ENCODE peak calls at places on chromosome 19, in four cellular contexts. One of them, this sample, is unnamed.

GRCh38 chr19:48918801-48919247 is 14.7 kb upstream of the DHDH start:
- DNase-seq in AG10803: no peak
- DNase-seq in GM20000: no peak
- DNase-seq in glutamatergic neuron: peak; percentile 77
- DNase-seq in this sample: peak; percentile 44

GRCh38 chr19:54216869-54217268 is 5.9 kb downstream of the LILRB3 start:
- DNase-seq in glutamatergic neuron: no peak
- DNase-seq in AG10803: no peak
- DNase-seq in GM20000: no peak
- DNase-seq in this sample: no peak

GRCh38 chr19:13784731-13785452 is 10.4 kb upstream of the ZSWIM4 start:
- DNase-seq in GM20000: peak; percentile 59
- DNase-seq in glutamatergic neuron: peak; percentile 72
- DNase-seq in AG10803: peak; percentile 77
- DNase-seq in this sample: peak; percentile 63

GRCh38 chr19:56705939-56706338 is 34.4 kb upstream of the ZNF835 start:
- DNase-seq in GM20000: no peak
- DNase-seq in glutamatergic neuron: no peak
- DNase-seq in AG10803: no peak
- DNase-seq in this sample: no peak

GRCh38 chr19:33683881-33684549 is 62.3 kb downstream of the CHST8 start:
- DNase-seq in AG10803: peak; percentile 27
- DNase-seq in GM20000: no peak
- DNase-seq in glutamatergic neuron: peak; percentile 60
- DNase-seq in this sample: peak; percentile 47

GRCh38 chr19:51921949-51922348 is 5.3 kb upstream of the ZNF613 start:
- DNase-seq in AG10803: no peak
- DNase-seq in glutamatergic neuron: peak; percentile 32
- DNase-seq in GM20000: no peak
- DNase-seq in this sample: no peak

GRCh38 chr19:33292595-33293254 is 9.6 kb downstream of the CEBPA start:
- DNase-seq in GM20000: no peak
- DNase-seq in AG10803: peak; percentile 66
- DNase-seq in glutamatergic neuron: no peak
- DNase-seq in this sample: no peak

GRCh38 chr19:57231686-57232085 is 863 bp downstream of the AURKC start:
- DNase-seq in glutamatergic neuron: no peak
- DNase-seq in AG10803: no peak
- DNase-seq in GM20000: no peak
- DNase-seq in this sample: no peak

GRCh38 chr19:44111910-44112463 is 1.2 kb upstream of the ZNF225 start:
- DNase-seq in GM20000: no peak
- DNase-seq in AG10803: peak; percentile 79
- DNase-seq in glutamatergic neuron: peak; percentile 58
- DNase-seq in this sample: peak; percentile 4

GRCh38 chr19:44988896-44989563 is 12.2 kb upstream of the RELB start:
- DNase-seq in GM20000: peak; percentile 89
- DNase-seq in AG10803: peak; percentile 59
- DNase-seq in glutamatergic neuron: peak; percentile 80
- DNase-seq in this sample: peak; percentile 64

GRCh38 chr19:48588670-48589399 is 17.7 kb upstream of the SPACA4 start:
- DNase-seq in AG10803: peak; percentile 76
- DNase-seq in GM20000: peak; percentile 86
- DNase-seq in glutamatergic neuron: peak; percentile 96
- DNase-seq in this sample: peak; percentile 98

GRCh38 chr19:33954686-33955085 is 158.0 kb downstream of the KCTD15 start:
- DNase-seq in AG10803: no peak
- DNase-seq in glutamatergic neuron: no peak
- DNase-seq in GM20000: no peak
- DNase-seq in this sample: no peak

GRCh38 chr19:42286349-42287016 is 15.4 kb upstream of the PRR19 start:
- DNase-seq in AG10803: peak; percentile 15
- DNase-seq in glutamatergic neuron: no peak
- DNase-seq in GM20000: no peak
- DNase-seq in this sample: no peak

GRCh38 chr19:45798995-45799517 is 6.4 kb upstream of the DMWD start:
- DNase-seq in AG10803: peak; percentile 90
- DNase-seq in glutamatergic neuron: peak; percentile 76
- DNase-seq in GM20000: peak; percentile 78
- DNase-seq in this sample: peak; percentile 71

GRCh38 chr19:58001895-58002369 is 688 bp downstream of the ZNF606 start:
- DNase-seq in GM20000: peak; percentile 44
- DNase-seq in AG10803: peak; percentile 11
- DNase-seq in glutamatergic neuron: no peak
- DNase-seq in this sample: no peak

GRCh38 chr19:56015756-56016155 is 29.2 kb downstream of the NLRP5 start:
- DNase-seq in AG10803: no peak
- DNase-seq in glutamatergic neuron: no peak
- DNase-seq in GM20000: no peak
- DNase-seq in this sample: no peak

GRCh38 chr19:55549500-55550320 is 4.4 kb upstream of the SBK3 start:
- DNase-seq in AG10803: peak; percentile 93
- DNase-seq in glutamatergic neuron: peak; percentile 77
- DNase-seq in GM20000: no peak
- DNase-seq in this sample: peak; percentile 16

GRCh38 chr19:4446801-4447200 is 10.8 kb downstream of the UBXN6 start:
- DNase-seq in GM20000: no peak
- DNase-seq in glutamatergic neuron: no peak
- DNase-seq in AG10803: no peak
- DNase-seq in this sample: no peak

GRCh38 chr19:13294812-13295567 is 144.8 kb downstream of the IER2 start:
- DNase-seq in AG10803: no peak
- DNase-seq in GM20000: no peak
- DNase-seq in glutamatergic neuron: no peak
- DNase-seq in this sample: no peak

GRCh38 chr19:1979017-1979416 is 36.5 kb downstream of the BTBD2 start:
- DNase-seq in glutamatergic neuron: no peak
- DNase-seq in AG10803: no peak
- DNase-seq in GM20000: no peak
- DNase-seq in this sample: no peak

GRCh38 chr19:47699360-47699917 is 13.8 kb upstream of the EHD2 start:
- DNase-seq in GM20000: peak; percentile 92
- DNase-seq in glutamatergic neuron: peak; percentile 83
- DNase-seq in AG10803: no peak
- DNase-seq in this sample: peak; percentile 67

GRCh38 chr19:16714702-16715294 is 4.8 kb upstream of the NWD1 start:
- DNase-seq in glutamatergic neuron: peak; percentile 67
- DNase-seq in GM20000: peak; percentile 65
- DNase-seq in AG10803: peak; percentile 19
- DNase-seq in this sample: peak; percentile 66

GRCh38 chr19:43774103-43774939 is 6.5 kb downstream of the KCNN4 start:
- DNase-seq in glutamatergic neuron: peak; percentile 87
- DNase-seq in AG10803: peak; percentile 66
- DNase-seq in GM20000: no peak
- DNase-seq in this sample: peak; percentile 72

GRCh38 chr19:27906081-27906480 is 1306.9 kb downstream of the UQCRFS1 start:
- DNase-seq in glutamatergic neuron: no peak
- DNase-seq in GM20000: no peak
- DNase-seq in AG10803: no peak
- DNase-seq in this sample: no peak

GRCh38 chr19:41612483-41612882 is 14.4 kb downstream of the CEACAM4 start:
- DNase-seq in GM20000: no peak
- DNase-seq in glutamatergic neuron: no peak
- DNase-seq in AG10803: no peak
- DNase-seq in this sample: no peak

GRCh38 chr19:57465680-57466381 is 8.9 kb upstream of the VN1R1 start:
- DNase-seq in glutamatergic neuron: peak; percentile 15
- DNase-seq in AG10803: peak; percentile 23
- DNase-seq in GM20000: peak; percentile 25
- DNase-seq in this sample: no peak

GRCh38 chr19:36060430-36060829 is 5.7 kb downstream of the WDR62 start:
- DNase-seq in GM20000: peak; percentile 65
- DNase-seq in AG10803: peak; percentile 59
- DNase-seq in glutamatergic neuron: peak; percentile 82
- DNase-seq in this sample: peak; percentile 9

GRCh38 chr19:34712606-34713261 is 21.3 kb upstream of the ZNF181 start:
- DNase-seq in glutamatergic neuron: no peak
- DNase-seq in GM20000: peak; percentile 54
- DNase-seq in AG10803: peak; percentile 81
- DNase-seq in this sample: peak; percentile 28

GRCh38 chr19:20964798-20965197 is 41.7 kb downstream of the ZNF85 start:
- DNase-seq in glutamatergic neuron: no peak
- DNase-seq in GM20000: no peak
- DNase-seq in AG10803: no peak
- DNase-seq in this sample: no peak
- TF ChIP-seq CTCF in glutamatergic neuron: no peak
- TF ChIP-seq CTCF in GM20000: no peak
- TF ChIP-seq CTCF in AG10803: no peak
- TF ChIP-seq CTCF in this sample: no peak

GRCh38 chr19:10655457-10656312 is 1.5 kb downstream of the ILF3 start:
- DNase-seq in AG10803: peak; percentile 57
- DNase-seq in GM20000: no peak
- DNase-seq in glutamatergic neuron: peak; percentile 46
- DNase-seq in this sample: no peak
- TF ChIP-seq CTCF in AG10803: peak; percentile 10
- TF ChIP-seq CTCF in GM20000: no peak
- TF ChIP-seq CTCF in glutamatergic neuron: no peak
- TF ChIP-seq CTCF in this sample: no peak

GRCh38 chr19:674282-675151 is 1.7 kb upstream of the FSTL3 start:
- DNase-seq in AG10803: no peak
- DNase-seq in glutamatergic neuron: no peak
- DNase-seq in GM20000: no peak
- DNase-seq in this sample: no peak

GRCh38 chr19:664913-665443 is 2.0 kb upstream of the RNF126 start:
- DNase-seq in glutamatergic neuron: peak; percentile 96
- DNase-seq in AG10803: peak; percentile 62
- DNase-seq in GM20000: peak; percentile 91
- DNase-seq in this sample: peak; percentile 98

GRCh38 chr19:676007-676342 is 217 bp upstream of the FSTL3 start:
- DNase-seq in GM20000: no peak
- DNase-seq in AG10803: no peak
- DNase-seq in glutamatergic neuron: no peak
- DNase-seq in this sample: no peak

GRCh38 chr19:676343-677105 is at the start of gene FSTL3:
- DNase-seq in GM20000: peak; percentile 37
- DNase-seq in glutamatergic neuron: no peak
- DNase-seq in AG10803: no peak
- DNase-seq in this sample: no peak

GRCh38 chr19:670609-671075 is 5.5 kb upstream of the FSTL3 start:
- DNase-seq in AG10803: no peak
- DNase-seq in glutamatergic neuron: no peak
- DNase-seq in GM20000: no peak
- DNase-seq in this sample: no peak
- TF ChIP-seq CTCF in AG10803: no peak
- TF ChIP-seq CTCF in glutamatergic neuron: peak; percentile 21
- TF ChIP-seq CTCF in GM20000: no peak
- TF ChIP-seq CTCF in this sample: no peak

GRCh38 chr19:633068-633785 is at the start of gene POLRMT:
- DNase-seq in GM20000: peak; percentile 100
- DNase-seq in glutamatergic neuron: peak; percentile 94
- DNase-seq in AG10803: peak; percentile 98
- DNase-seq in this sample: peak; percentile 93
- TF ChIP-seq CTCF in GM20000: no peak
- TF ChIP-seq CTCF in glutamatergic neuron: no peak
- TF ChIP-seq CTCF in AG10803: no peak
- TF ChIP-seq CTCF in this sample: peak; percentile 25

DNA sequence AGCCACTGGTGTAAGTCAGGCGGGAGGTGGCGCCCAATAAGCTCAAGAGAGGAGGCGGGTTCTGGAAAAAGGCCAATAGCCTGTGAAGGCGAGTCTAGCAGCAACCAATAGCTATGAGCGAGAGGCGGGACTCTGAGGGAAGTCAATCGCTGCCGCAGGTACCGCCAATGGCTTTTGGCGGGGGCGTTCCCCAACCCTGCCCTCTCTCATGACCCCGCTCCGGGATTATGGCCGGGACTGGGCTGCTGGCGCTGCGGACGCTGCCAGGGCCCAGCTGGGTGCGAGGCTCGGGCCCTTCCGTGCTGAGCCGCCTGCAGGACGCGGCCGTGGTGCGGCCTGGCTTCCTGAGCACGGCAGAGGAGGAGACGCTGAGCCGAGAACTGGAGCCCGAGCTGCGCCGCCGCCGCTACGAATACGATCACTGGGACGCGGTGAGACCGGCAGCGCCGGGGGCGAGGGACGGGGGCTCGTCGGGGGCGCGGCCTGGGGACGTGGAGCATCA is at the start of gene ALKBH7:
- DNase-seq in glutamatergic neuron: peak; percentile 94
- DNase-seq in AG10803: peak; percentile 100
- DNase-seq in GM20000: peak; percentile 95
- DNase-seq in this sample: peak; percentile 89
- TF ChIP-seq CTCF in glutamatergic neuron: no peak
- TF ChIP-seq CTCF in AG10803: no peak
- TF ChIP-seq CTCF in GM20000: no peak
- TF ChIP-seq CTCF in this sample: no peak

DNA sequence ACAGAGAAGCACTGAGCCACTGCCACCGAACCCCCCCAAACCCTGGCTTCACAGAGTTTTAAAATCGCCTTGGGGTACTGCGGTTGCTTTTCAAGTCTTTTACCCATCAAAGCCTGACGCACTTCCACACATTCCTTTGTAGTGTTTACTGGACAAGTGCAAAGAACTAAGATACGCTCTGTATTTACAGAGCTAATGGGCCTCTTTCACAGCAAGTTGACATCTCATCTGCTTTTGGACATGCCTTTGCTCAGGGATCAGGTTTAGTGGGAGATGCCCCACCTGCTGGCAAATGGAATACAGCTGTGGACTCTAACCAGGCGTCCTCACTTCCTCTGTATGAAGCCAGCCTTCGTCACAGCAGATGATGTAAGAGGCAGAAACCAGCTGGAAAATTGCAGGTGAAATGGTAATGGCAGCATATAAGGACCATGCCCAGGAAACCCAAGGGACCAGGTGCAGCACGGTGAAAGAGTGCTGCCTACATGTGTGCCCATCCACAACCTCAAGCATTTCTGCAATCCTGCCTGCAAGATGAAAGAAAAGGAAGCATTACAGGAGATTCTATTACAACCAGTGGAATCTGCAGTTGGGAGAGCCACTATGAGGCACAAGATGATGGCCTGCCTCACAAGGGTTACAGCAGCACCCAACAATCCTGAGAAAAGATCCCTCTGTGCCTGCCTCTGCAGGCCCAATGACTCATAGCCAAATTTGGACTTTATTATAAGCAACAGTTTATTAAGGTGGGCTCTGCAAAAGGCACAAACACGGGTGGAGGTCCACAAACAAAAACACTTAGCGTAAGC is 34.7 kb downstream of the BRD4 start:
- DNase-seq in AG10803: peak; percentile 70
- DNase-seq in glutamatergic neuron: no peak
- DNase-seq in GM20000: no peak
- DNase-seq in this sample: no peak
- TF ChIP-seq CTCF in AG10803: peak; percentile 8
- TF ChIP-seq CTCF in glutamatergic neuron: no peak
- TF ChIP-seq CTCF in GM20000: no peak
- TF ChIP-seq CTCF in this sample: no peak

GRCh38 chr19:39540333-39540673 is 342 bp upstream of the EID2 start:
- DNase-seq in glutamatergic neuron: no peak
- DNase-seq in AG10803: no peak
- DNase-seq in GM20000: no peak
- DNase-seq in this sample: no peak
- TF ChIP-seq CTCF in glutamatergic neuron: peak; percentile 53
- TF ChIP-seq CTCF in AG10803: no peak
- TF ChIP-seq CTCF in GM20000: no peak
- TF ChIP-seq CTCF in this sample: peak; percentile 5

This sample was measured in neural crest cell.